ENCODE peak calls at places on chromosome X, in six cellular contexts. D, L, V, U, K and E are unnamed samples.

GRCh38 chrX:2311483-2311882 is 189.3 kb downstream of the DHRSX start:
- DNase-seq in K (no peak), D (no peak), V (peak), U (no peak), L (no peak), E (no peak)

GRCh38 chrX:129733335-129733734 is 5.4 kb upstream of the XPNPEP2 start:
- DNase-seq in V (no peak), K (no peak), D (no peak), L (no peak), U (no peak), E (no peak)

GRCh38 chrX:38660395-38661179 is 99.2 kb downstream of the TSPAN7 start:
- DNase-seq in K (no peak), U (no peak), D (no peak), V (no peak), L (no peak), E (no peak)

GRCh38 chrX:148049441-148049840 is 68.3 kb downstream of the FMR1NB start:
- DNase-seq in V (peak), U (peak), K (no peak), D (peak), L (peak), E (no peak)

GRCh38 chrX:156002517-156002916 is 5.0 kb downstream of the IL9R start:
- DNase-seq in L (no peak), V (no peak), U (no peak), K (no peak), D (no peak), E (no peak)

GRCh38 chrX:32483534-32484136 is 727.7 kb downstream of the DMD start:
- DNase-seq in V (peak), K (no peak), D (no peak), L (peak), U (peak), E (no peak)

GRCh38 chrX:729583-730409 is 99.2 kb downstream of the SHOX start:
- DNase-seq in L (no peak), V (no peak), K (no peak), D (no peak), U (no peak), E (no peak)

GRCh38 chrX:111100191-111100590 is 4.2 kb downstream of the PAK3 start:
- DNase-seq in V (peak), L (peak), U (peak), K (no peak), D (peak), E (no peak)

GRCh38 chrX:31092476-31092875 is 20.6 kb upstream of the FTHL17 start:
- DNase-seq in U (no peak), L (no peak), K (no peak), D (no peak), V (no peak), E (no peak)

GRCh38 chrX:99761731-99762130 is 648.3 kb downstream of the PCDH19 start:
- DNase-seq in L (no peak), D (no peak), K (no peak), U (no peak), V (no peak), E (no peak)

GRCh38 chrX:71541546-71542022 is 8.7 kb downstream of the OGT start:
- DNase-seq in U (no peak), D (no peak), V (no peak), K (no peak), L (peak), E (no peak)

GRCh38 chrX:103554687-103555417 is 30.5 kb upstream of the TCEAL4 start:
- DNase-seq in L (no peak), U (peak), V (peak), D (peak), K (no peak), E (no peak)

GRCh38 chrX:1419545-1420355 is 27.8 kb upstream of the SLC25A6 start:
- DNase-seq in D (no peak), V (no peak), K (no peak), U (no peak), L (no peak), E (no peak)

GRCh38 chrX:143664302-143664701 is 28.4 kb upstream of the SLITRK4 start:
- DNase-seq in L (peak), V (peak), U (peak), D (no peak), K (no peak), E (no peak)

GRCh38 chrX:107117993-107118321 is 665 bp downstream of the RBM41 start:
- DNase-seq in V (peak), L (no peak), K (no peak), D (no peak), U (peak), E (no peak)

GRCh38 chrX:129693343-129693742 is 38.6 kb upstream of the APLN start:
- DNase-seq in L (no peak), K (no peak), V (no peak), U (no peak), D (no peak), E (no peak)

GRCh38 chrX:119758682-119759332 is 419 bp downstream of the SOWAHD start:
- DNase-seq in L (no peak), V (peak), D (no peak), U (peak), K (no peak), E (no peak)

GRCh38 chrX:30620980-30621716 is 32.1 kb upstream of the GK start:
- DNase-seq in V (peak), U (no peak), D (peak), L (peak), K (peak), E (no peak)